ENCODE peak calls at places on chromosomes 2 and 18, in ten cellular contexts. F, B, A, Z, X, K, E, P, M and J are unnamed samples.

GRCh38 chr2:195573314-195573713 is 83.7 kb upstream of the SLC39A10 start:
- DNase-seq in F (no peak), Z (no peak), X (no peak), P (no peak), K (no peak), A (no peak), B (no peak), M (no peak), E (no peak), J (no peak)

GRCh38 chr2:181320638-181321037 is 136.5 kb upstream of the ITGA4 start:
- DNase-seq in B (no peak), X (no peak), Z (no peak), K (no peak), F (no peak), A (no peak), P (no peak), M (no peak), E (no peak), J (no peak)

GRCh38 chr18:77321823-77322805 is 72.5 kb downstream of the GALR1 start:
- DNase-seq in F (no peak), K (no peak), P (no peak), B (no peak), X (no peak), E (no peak), Z (no peak), M (no peak), A (no peak), J (no peak)

GRCh38 chr2:65913914-65914786 is 481.8 kb upstream of the SPRED2 start:
- DNase-seq in E (no peak), P (no peak), X (no peak), B (no peak), M (no peak), F (no peak), K (no peak), Z (no peak), A (no peak), J (no peak)

GRCh38 chr2:2698182-2699116 is 367.4 kb upstream of the MYT1L start:
- DNase-seq in E (no peak), Z (peak; percentile 9), P (no peak), F (no peak), B (peak; percentile 61), X (peak; percentile 73), A (no peak), K (no peak), M (peak; percentile 7), J (no peak)

GRCh38 chr18:13397504-13398163 is 179.1 kb downstream of the LDLRAD4 start:
- DNase-seq in B (no peak), P (no peak), E (no peak), X (no peak), Z (no peak), M (no peak), A (no peak), K (no peak), F (no peak), J (no peak)

GRCh38 chr2:208982831-208983230 is 441.0 kb upstream of the MAP2 start:
- DNase-seq in P (no peak), E (no peak), K (no peak), F (no peak), Z (no peak), M (no peak), A (no peak), B (no peak), X (no peak), J (no peak)

GRCh38 chr2:205403244-205403845 is 279.0 kb upstream of the NRP2 start:
- DNase-seq in K (peak; percentile 39), A (no peak), E (no peak), M (no peak), F (no peak), Z (no peak), X (no peak), B (no peak), P (no peak), J (no peak)

GRCh38 chr2:233419626-233420431 is 65.5 kb downstream of the DGKD start:
- DNase-seq in M (no peak), E (no peak), A (no peak), P (no peak), X (no peak), K (peak; percentile 38), Z (no peak), B (no peak), F (no peak), J (no peak)

GRCh38 chr2:192579965-192580700 is 385.4 kb upstream of the TMEFF2 start:
- DNase-seq in Z (no peak), K (no peak), F (no peak), X (no peak), B (no peak), A (no peak), P (no peak), E (no peak), M (no peak), J (no peak)

GRCh38 chr18:31041346-31042067 is 1.0 kb downstream of the DSC3 start:
- DNase-seq in Z (no peak), K (no peak), X (no peak), F (peak; percentile 5), M (no peak), E (no peak), B (peak; percentile 0), P (no peak), A (no peak), J (peak; percentile 52)

GRCh38 chr18:74273394-74273793 is 18.4 kb downstream of the CYB5A start:
- DNase-seq in Z (no peak), M (no peak), P (no peak), E (no peak), X (no peak), K (no peak), F (no peak), B (no peak), A (no peak), J (no peak)

GRCh38 chr2:54878182-54878581 is 154.7 kb downstream of the EML6 start:
- DNase-seq in Z (no peak), B (peak; percentile 45), A (no peak), X (no peak), F (no peak), P (no peak), E (no peak), M (no peak), K (no peak), J (no peak)

GRCh38 chr2:70720124-70720523 is 47.9 kb downstream of the ADD2 start:
- DNase-seq in M (no peak), A (no peak), Z (no peak), E (no peak), B (no peak), P (no peak), X (no peak), K (no peak), F (no peak), J (no peak)

GRCh38 chr2:102066554-102066953 is 74.8 kb downstream of the IL1R2 start:
- DNase-seq in K (no peak), Z (no peak), X (no peak), E (no peak), A (no peak), M (no peak), F (no peak), P (no peak), B (no peak), J (no peak)

GRCh38 chr18:77086034-77086433 is 46.5 kb downstream of the MBP start:
- DNase-seq in F (no peak), P (no peak), X (no peak), A (no peak), B (no peak), K (peak; percentile 91), E (no peak), M (no peak), Z (no peak), J (no peak)

GRCh38 chr2:14804912-14805311 is 172.4 kb downstream of the LRATD1 start:
- DNase-seq in F (no peak), E (no peak), Z (no peak), K (no peak), X (no peak), M (no peak), B (no peak), A (no peak), P (no peak), J (no peak)

GRCh38 chr2:72770879-72771461 is 54.9 kb downstream of the EXOC6B start:
- DNase-seq in Z (peak; percentile 89), B (peak; percentile 35), X (peak; percentile 46), P (peak; percentile 21), E (no peak), F (peak; percentile 83), K (peak; percentile 83), M (peak; percentile 77), A (no peak), J (no peak)

GRCh38 chr2:95297088-95297487 is at the start of gene KCNIP3:
- DNase-seq in P (no peak), M (no peak), F (no peak), E (no peak), A (no peak), B (peak; percentile 79), K (peak; percentile 27), X (peak; percentile 79), Z (no peak), J (no peak)

GRCh38 chr2:240840435-240841060 is 20.5 kb upstream of the KIF1A start:
- DNase-seq in F (peak; percentile 81), M (peak; percentile 60), B (peak; percentile 30), Z (peak; percentile 82), A (no peak), K (peak; percentile 84), E (peak; percentile 51), P (no peak), X (peak; percentile 33), J (no peak)

GRCh38 chr2:26846881-26847662 is 860 bp upstream of the DPYSL5 start:
- DNase-seq in K (peak; percentile 17), E (peak; percentile 11), B (no peak), P (no peak), X (no peak), F (peak; percentile 7), A (no peak), M (no peak), Z (no peak), J (no peak)

GRCh38 chr2:149857344-149857743 is 269.8 kb upstream of the MMADHC start:
- DNase-seq in B (no peak), A (no peak), F (no peak), Z (no peak), K (peak; percentile 74), X (no peak), E (no peak), M (no peak), P (no peak), J (no peak)

GRCh38 chr2:230774348-230774951 is 61.8 kb downstream of the CAB39 start:
- DNase-seq in K (peak; percentile 86), P (no peak), F (no peak), E (no peak), A (no peak), Z (peak; percentile 70), B (no peak), X (no peak), M (peak; percentile 60), J (no peak)

GRCh38 chr2:20838016-20838415 is 15.1 kb upstream of the LDAH start:
- DNase-seq in X (no peak), A (no peak), E (no peak), K (no peak), M (no peak), B (peak; percentile 42), P (no peak), Z (no peak), F (no peak), J (no peak)

GRCh38 chr2:165203689-165204559 is at the start of gene SCN3A:
- DNase-seq in X (peak; percentile 83), B (peak; percentile 83), K (peak; percentile 65), A (no peak), Z (peak; percentile 29), P (no peak), E (peak; percentile 10), M (peak; percentile 58), F (peak; percentile 58), J (no peak)

GRCh38 chr2:128494307-128494639 is 175.6 kb upstream of the HS6ST1 start:
- DNase-seq in M (no peak), E (no peak), K (no peak), X (no peak), A (no peak), F (no peak), P (no peak), Z (no peak), B (no peak), J (no peak)

GRCh38 chr2:27920148-27920885 is 29.8 kb downstream of the BABAM2 start:
- DNase-seq in M (no peak), K (no peak), X (peak; percentile 25), B (no peak), E (no peak), A (no peak), Z (no peak), P (no peak), F (no peak), J (no peak)

GRCh38 chr18:48896875-48897511 is 53.8 kb downstream of the SMAD7 start:
- DNase-seq in X (no peak), K (peak; percentile 63), E (peak; percentile 54), F (no peak), M (no peak), B (no peak), P (no peak), Z (no peak), A (peak; percentile 86), J (peak; percentile 88)